ENCODE peak calls at places on chromosomes 5 and 9, in nine cellular contexts. F, H, N, D, P, Z, V, W and T are unnamed samples.

GRCh38 chr5:103510851-103511553 is 51.6 kb downstream of the NUDT12 start:
- DNase-seq in D (no peak), H (no peak), Z (no peak), W (no peak), P (no peak), F (no peak), N (no peak), V (no peak), T (no peak)

GRCh38 chr5:73591102-73591695 is 25.7 kb downstream of the UTP15 start:
- DNase-seq in V (peak), P (no peak), N (no peak), Z (peak), W (no peak), H (peak), D (no peak), F (peak), T (peak)

GRCh38 chr5:17224858-17225436 is 7.5 kb downstream of the BASP1 start:
- DNase-seq in H (no peak), N (no peak), P (no peak), F (peak), W (no peak), Z (no peak), D (no peak), V (no peak), T (no peak)

GRCh38 chr9:116585896-116586295 is 101.2 kb upstream of the TRIM32 start:
- DNase-seq in W (no peak), P (no peak), Z (no peak), H (no peak), F (no peak), N (no peak), V (no peak), D (no peak), T (no peak)

GRCh38 chr5:35319231-35320002 is 89.1 kb upstream of the PRLR start:
- DNase-seq in Z (peak), H (peak), F (peak), N (no peak), P (peak), V (peak), D (peak), W (peak), T (no peak)

GRCh38 chr9:131405858-131406566 is 12.1 kb downstream of the PRRC2B start:
- DNase-seq in D (no peak), N (no peak), H (no peak), Z (no peak), V (no peak), F (no peak), P (no peak), W (no peak), T (no peak)

GRCh38 chr9:4866239-4866969 is 73.7 kb downstream of the RCL1 start:
- DNase-seq in D (no peak), N (no peak), V (no peak), F (no peak), P (no peak), W (no peak), H (no peak), Z (no peak), T (no peak)

GRCh38 chr5:68962632-68963484 is 131.0 kb upstream of the SLC30A5 start:
- DNase-seq in D (peak), F (peak), Z (peak), V (peak), W (no peak), H (peak), P (peak), N (peak), T (no peak)

GRCh38 chr9:37144762-37145161 is 24.4 kb downstream of the ZCCHC7 start:
- DNase-seq in Z (no peak), P (no peak), H (no peak), V (no peak), W (no peak), F (peak), N (no peak), D (no peak), T (no peak)

GRCh38 chr9:135070964-135071735 is 16.3 kb upstream of the OLFM1 start:
- DNase-seq in D (peak), P (no peak), W (no peak), F (no peak), Z (peak), N (no peak), H (peak), V (no peak), T (no peak)

GRCh38 chr5:61371474-61371873 is 39.4 kb downstream of the ZSWIM6 start:
- DNase-seq in F (no peak), H (no peak), P (no peak), V (no peak), W (no peak), N (no peak), D (no peak), Z (no peak), T (no peak)

GRCh38 chr9:121725008-121725795 is 73.8 kb downstream of the DAB2IP start:
- DNase-seq in N (peak), H (peak), V (peak), Z (peak), P (peak), W (no peak), D (peak), F (no peak), T (no peak)

GRCh38 chr9:19161257-19162025 is 34.1 kb upstream of the PLIN2 start:
- DNase-seq in N (no peak), D (peak), P (peak), F (peak), Z (no peak), V (peak), H (peak), W (no peak), T (peak)

GRCh38 chr9:98142182-98142924 is 23.3 kb upstream of the TRIM14 start:
- DNase-seq in D (no peak), V (no peak), W (no peak), F (no peak), H (peak), Z (peak), N (no peak), P (no peak), T (no peak)

GRCh38 chr9:102483666-102484065 is 511.5 kb upstream of the CYLC2 start:
- DNase-seq in H (no peak), N (no peak), P (no peak), V (no peak), W (no peak), D (no peak), F (no peak), Z (no peak), T (no peak)

GRCh38 chr5:93746406-93747056 is 5.1 kb upstream of the POU5F2 start:
- DNase-seq in N (no peak), H (no peak), Z (no peak), D (no peak), W (no peak), F (no peak), P (no peak), V (no peak), T (no peak)

GRCh38 chr9:136675477-136676296 is 11.6 kb downstream of the AGPAT2 start:
- DNase-seq in F (no peak), P (no peak), H (no peak), D (no peak), Z (no peak), N (no peak), W (no peak), V (no peak), T (no peak)

GRCh38 chr9:8736805-8737204 is 937.2 kb upstream of the DMAC1 start:
- DNase-seq in F (no peak), Z (no peak), H (no peak), W (no peak), N (no peak), V (no peak), D (no peak), P (no peak), T (no peak)

GRCh38 chr5:173629628-173630027 is 13.2 kb upstream of the BOD1 start:
- DNase-seq in V (no peak), N (no peak), H (no peak), D (no peak), F (peak), P (no peak), W (peak), Z (no peak), T (peak)

GRCh38 chr9:88303785-88304495 is 84.3 kb upstream of the SPIN1 start:
- DNase-seq in D (no peak), W (peak), P (no peak), F (no peak), V (no peak), Z (no peak), N (no peak), H (no peak), T (no peak)

GRCh38 chr9:95585824-95586223 is 69.1 kb upstream of the PTCH1 start:
- DNase-seq in V (no peak), F (peak), D (no peak), H (no peak), W (no peak), N (no peak), Z (no peak), P (no peak), T (no peak)

GRCh38 chr5:38009754-38010386 is 170.0 kb upstream of the GDNF start:
- DNase-seq in W (no peak), Z (no peak), H (no peak), N (peak), F (no peak), D (peak), V (no peak), P (no peak), T (no peak)

GRCh38 chr5:22557251-22557650 is 295.9 kb downstream of the CDH12 start:
- DNase-seq in W (no peak), Z (no peak), N (no peak), H (no peak), V (no peak), D (no peak), P (no peak), F (no peak), T (no peak)

GRCh38 chr9:70600479-70600878 is 186.0 kb upstream of the KLF9 start:
- DNase-seq in D (peak), W (no peak), N (peak), H (peak), P (peak), V (peak), F (no peak), Z (no peak), T (no peak)

GRCh38 chr9:96038271-96038670 is 162.8 kb downstream of the ERCC6L2 start:
- DNase-seq in D (no peak), V (no peak), W (no peak), P (no peak), N (no peak), Z (no peak), H (no peak), F (no peak), T (no peak)

GRCh38 chr5:106894964-106895363 is 775.8 kb downstream of the EFNA5 start:
- DNase-seq in H (no peak), P (no peak), F (peak), V (no peak), D (no peak), W (no peak), N (no peak), Z (no peak), T (no peak)

GRCh38 chr9:124800306-124801259 is 23.6 kb downstream of the OLFML2A start:
- DNase-seq in H (peak), F (no peak), D (no peak), W (no peak), N (no peak), Z (peak), P (peak), V (peak), T (peak)

DNA sequence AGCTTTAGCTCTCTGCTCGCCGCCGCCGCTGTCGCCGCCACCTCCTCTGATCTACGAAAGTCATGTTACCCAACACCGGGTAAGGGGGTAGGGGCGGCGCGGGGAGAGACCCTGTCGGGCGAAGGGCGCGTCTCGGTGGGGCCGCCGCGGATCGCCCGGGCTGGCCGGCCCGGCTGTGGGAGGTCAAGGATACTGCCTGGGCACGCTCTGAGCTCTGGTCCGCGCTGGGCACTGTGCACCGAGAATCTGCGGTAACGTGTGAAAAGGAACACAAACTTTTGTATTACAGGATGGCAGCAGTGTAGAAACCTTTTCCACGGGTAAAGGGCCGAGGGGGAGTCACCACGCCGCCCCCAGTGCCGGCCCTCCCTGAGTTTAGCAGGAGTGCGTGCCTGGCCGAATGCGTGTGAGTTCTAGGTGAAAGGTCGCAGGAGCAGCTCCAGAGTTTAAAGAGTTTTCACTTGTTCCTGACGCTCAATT is at the start of gene HSDL2:
- DNase-seq in F (peak), D (peak), W (no peak), N (no peak), Z (no peak), V (peak), H (peak), P (peak), T (no peak)
- TF ChIP-seq POLR2A in F (peak), D (peak), W (no peak), N (no peak), Z (no peak), V (no peak), H (no peak), P (no peak), T (peak)

DNA sequence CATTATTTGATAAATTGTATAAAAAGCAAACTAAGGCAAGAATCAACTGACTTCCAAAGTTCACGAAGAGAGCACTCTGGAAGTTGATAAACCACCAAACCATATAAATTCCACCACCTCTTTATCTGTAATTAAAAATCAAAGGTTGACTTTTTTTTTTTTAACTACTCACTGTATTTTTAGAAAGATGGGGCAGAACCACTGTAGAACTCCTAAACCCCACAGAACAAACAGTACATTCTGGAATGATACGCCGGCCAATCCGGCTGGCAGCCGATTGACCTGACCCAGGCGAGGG is 435 bp upstream of the CCNG1 start:
- DNase-seq in P (no peak), H (no peak), F (no peak), D (no peak), W (no peak), V (no peak), Z (no peak), N (no peak), T (no peak)
- TF ChIP-seq POLR2A in P (no peak), H (no peak), F (peak), D (no peak), W (peak), V (no peak), Z (no peak), N (no peak), T (peak)

GRCh38 chr5:136560111-136560510 is 194.8 kb upstream of the TRPC7 start:
- DNase-seq in Z (no peak), V (no peak), D (no peak), F (no peak), N (no peak), P (no peak), H (no peak), W (no peak), T (no peak)
- TF ChIP-seq POLR2A in Z (no peak), V (no peak), D (no peak), F (no peak), N (no peak), P (no peak), H (no peak), W (no peak), T (no peak)

GRCh38 chr5:138573223-138573622 is 2.0 kb downstream of the HSPA9 start:
- DNase-seq in W (no peak), P (no peak), Z (no peak), F (no peak), V (no peak), H (no peak), N (no peak), D (no peak), T (no peak)

GRCh38 chr5:138579517-138579863 is 4.3 kb upstream of the HSPA9 start:
- DNase-seq in N (no peak), V (no peak), D (no peak), F (no peak), W (no peak), Z (no peak), P (no peak), H (no peak), T (no peak)

GRCh38 chr5:138574744-138575193 is 432 bp downstream of the HSPA9 start:
- DNase-seq in N (no peak), Z (no peak), V (no peak), H (no peak), D (peak), W (peak), F (no peak), P (no peak), T (no peak)

GRCh38 chr5:138573949-138574670 is 1.1 kb downstream of the HSPA9 start:
- DNase-seq in F (peak), V (no peak), H (no peak), D (no peak), W (no peak), Z (no peak), P (no peak), N (no peak), T (no peak)

DNA sequence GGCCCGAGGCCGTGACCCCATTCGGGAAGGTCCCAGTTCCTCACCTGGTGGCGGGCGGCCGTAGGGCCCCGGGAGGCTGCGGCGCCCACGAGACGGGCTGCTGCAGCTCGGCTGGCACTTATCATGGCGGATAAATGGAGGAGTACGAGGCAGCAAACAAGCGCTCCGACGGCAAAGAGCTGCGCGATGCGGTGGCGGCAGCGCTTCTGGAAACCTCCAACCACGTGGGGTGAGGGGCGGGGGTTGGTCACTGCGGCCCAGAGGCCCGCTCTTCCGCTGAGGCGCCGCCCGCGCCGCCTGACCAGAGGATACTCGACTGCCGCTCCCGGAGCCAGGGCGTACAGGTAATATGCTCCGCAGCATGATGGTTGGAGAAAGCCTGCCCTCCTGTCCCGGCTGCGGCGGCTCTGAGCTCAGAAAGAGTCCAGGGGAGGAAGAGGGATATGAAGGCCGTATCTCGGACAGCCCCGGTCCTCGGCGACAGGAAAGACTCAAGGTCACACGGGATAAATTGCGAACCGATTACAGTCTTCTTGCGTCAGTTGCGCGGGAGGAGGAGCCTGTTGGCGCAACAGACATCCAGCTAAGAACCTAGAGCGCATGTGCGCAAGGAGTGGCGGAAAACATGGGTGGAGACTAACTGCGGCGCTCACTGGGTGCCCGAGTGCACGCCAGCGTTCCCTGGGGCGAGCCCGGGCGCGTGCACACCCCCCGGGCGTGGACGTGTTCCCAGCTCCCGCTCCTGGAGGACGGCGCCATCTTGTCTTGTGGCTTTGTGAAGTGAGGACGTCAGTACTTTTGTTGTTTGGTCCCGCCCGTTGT is at the start of gene HSPA9:
- DNase-seq in D (peak), W (peak), N (peak), P (peak), H (peak), Z (peak), V (peak), F (peak), T (peak)
- TF ChIP-seq POLR2A in D (peak), W (peak), N (peak), P (peak), H (peak), Z (peak), V (peak), F (peak), T (peak)

DNA sequence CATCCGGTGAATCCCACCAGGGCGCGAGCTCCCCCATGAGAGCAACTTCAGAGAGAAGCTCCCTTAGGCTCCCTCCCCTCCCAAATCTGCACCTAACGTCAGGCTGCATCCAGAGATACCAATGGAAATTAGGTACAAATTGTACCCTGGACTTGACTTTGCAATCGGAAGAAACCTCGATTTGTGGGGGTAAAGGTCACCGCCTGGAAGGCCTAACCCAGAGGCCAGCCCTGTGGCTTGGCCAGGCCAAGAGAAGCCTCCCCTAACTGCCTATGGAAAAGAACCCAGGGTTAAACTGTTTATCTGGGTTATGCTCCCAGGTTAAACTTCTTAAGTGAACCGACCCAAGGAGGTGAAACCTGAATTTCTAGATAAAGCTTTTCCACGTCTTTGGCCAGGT is 80.4 kb downstream of the GTF3C4 start:
- DNase-seq in Z (no peak), D (no peak), H (no peak), P (no peak), V (no peak), W (no peak), N (no peak), F (no peak), T (no peak)
- TF ChIP-seq POLR2A in Z (no peak), D (no peak), H (no peak), P (no peak), V (no peak), W (no peak), N (no peak), F (no peak), T (no peak)